ENCODE peak calls at places on chromosomes 13 and 19, in five cellular contexts. One of them, this sample, is unnamed.

GRCh38 chr13:111359237-111359915 is 38.9 kb downstream of the TEX29 start:
- DNase-seq in iris pigment epithelial cell: no peak
- DNase-seq in activated CD4-positive, alpha-beta T cell treated with anti-CD3 and anti-CD28 coated beads for 1 hour: no peak
- DNase-seq in nucleus accumbens: no peak
- DNase-seq in IMR-90: peak; percentile 27
- DNase-seq in this sample: no peak

GRCh38 chr19:21439372-21439771 is 42.4 kb downstream of the ZNF493 start:
- DNase-seq in iris pigment epithelial cell: peak; percentile 81
- DNase-seq in activated CD4-positive, alpha-beta T cell treated with anti-CD3 and anti-CD28 coated beads for 1 hour: no peak
- DNase-seq in nucleus accumbens: no peak
- DNase-seq in IMR-90: no peak
- DNase-seq in this sample: no peak

GRCh38 chr13:66826398-66826797 is 403.7 kb downstream of the PCDH9 start:
- DNase-seq in iris pigment epithelial cell: peak; percentile 47
- DNase-seq in activated CD4-positive, alpha-beta T cell treated with anti-CD3 and anti-CD28 coated beads for 1 hour: no peak
- DNase-seq in nucleus accumbens: no peak
- DNase-seq in IMR-90: no peak
- DNase-seq in this sample: no peak

GRCh38 chr19:36136975-36137686 is 2.7 kb upstream of the CAPNS1 start:
- DNase-seq in iris pigment epithelial cell: peak; percentile 54
- DNase-seq in activated CD4-positive, alpha-beta T cell treated with anti-CD3 and anti-CD28 coated beads for 1 hour: no peak
- DNase-seq in nucleus accumbens: no peak
- DNase-seq in IMR-90: peak; percentile 23
- DNase-seq in this sample: peak; percentile 68

GRCh38 chr19:7904074-7905020 is 670 bp downstream of the MAP2K7 start:
- DNase-seq in iris pigment epithelial cell: no peak
- DNase-seq in activated CD4-positive, alpha-beta T cell treated with anti-CD3 and anti-CD28 coated beads for 1 hour: no peak
- DNase-seq in nucleus accumbens: peak; percentile 61
- DNase-seq in IMR-90: no peak
- DNase-seq in this sample: no peak

GRCh38 chr13:38872693-38873092 is 117.9 kb downstream of the STOML3 start:
- DNase-seq in iris pigment epithelial cell: peak; percentile 29
- DNase-seq in activated CD4-positive, alpha-beta T cell treated with anti-CD3 and anti-CD28 coated beads for 1 hour: no peak
- DNase-seq in nucleus accumbens: no peak
- DNase-seq in IMR-90: peak; percentile 5
- DNase-seq in this sample: peak; percentile 15

GRCh38 chr19:1136201-1136600 is 32.4 kb downstream of the GPX4 start:
- DNase-seq in iris pigment epithelial cell: no peak
- DNase-seq in activated CD4-positive, alpha-beta T cell treated with anti-CD3 and anti-CD28 coated beads for 1 hour: no peak
- DNase-seq in nucleus accumbens: no peak
- DNase-seq in IMR-90: no peak
- DNase-seq in this sample: no peak

GRCh38 chr13:34338102-34338501 is 520.2 kb downstream of the RFC3 start:
- DNase-seq in iris pigment epithelial cell: no peak
- DNase-seq in activated CD4-positive, alpha-beta T cell treated with anti-CD3 and anti-CD28 coated beads for 1 hour: no peak
- DNase-seq in nucleus accumbens: no peak
- DNase-seq in IMR-90: no peak
- DNase-seq in this sample: no peak

GRCh38 chr13:45178349-45179142 is 22.3 kb downstream of the KCTD4 start:
- DNase-seq in iris pigment epithelial cell: peak; percentile 95
- DNase-seq in activated CD4-positive, alpha-beta T cell treated with anti-CD3 and anti-CD28 coated beads for 1 hour: no peak
- DNase-seq in nucleus accumbens: no peak
- DNase-seq in IMR-90: peak; percentile 93
- DNase-seq in this sample: peak; percentile 76

GRCh38 chr19:55113570-55114039 is 3.8 kb downstream of the PPP1R12C start:
- DNase-seq in iris pigment epithelial cell: peak; percentile 96
- DNase-seq in activated CD4-positive, alpha-beta T cell treated with anti-CD3 and anti-CD28 coated beads for 1 hour: no peak
- DNase-seq in nucleus accumbens: peak; percentile 68
- DNase-seq in IMR-90: peak; percentile 92
- DNase-seq in this sample: peak; percentile 27